ENCODE peak calls at places on chromosomes 11 and 22, in six cellular contexts. H is iPS DF 6.9; Z is cardiac muscle cell; L is CD8-positive, alpha-beta memory T cell; R is thyroid gland; B is colonic mucosa. W is an unnamed sample.
A peak's percentile ranks its signal among the peaks of the same experiment; 100 is the strongest.

GRCh38 chr11:67293090-67293489 is 4.0 kb downstream of the ANKRD13D start:
- DNase-seq in L (no peak), Z (peak; percentile 64), H (no peak), R (no peak), B (no peak), W (no peak)

GRCh38 chr11:84437129-84438123 is 1151.3 kb upstream of the CCDC90B start:
- DNase-seq in R (peak; percentile 67), B (peak; percentile 15), Z (no peak), L (no peak), H (peak; percentile 70), W (no peak)

GRCh38 chr11:33480636-33481035 is 220.0 kb downstream of the C11orf91 start:
- DNase-seq in B (no peak), R (no peak), Z (no peak), H (no peak), L (no peak), W (no peak)

GRCh38 chr11:67504023-67504949 is 877 bp downstream of the PITPNM1 start:
- DNase-seq in H (no peak), Z (peak; percentile 58), L (peak; percentile 62), B (no peak), R (peak; percentile 59), W (no peak)

GRCh38 chr11:17915500-17916143 is 97.2 kb downstream of the SERGEF start:
- DNase-seq in L (no peak), R (no peak), B (no peak), Z (no peak), H (no peak), W (no peak)

GRCh38 chr11:111450480-111451320 is 61.5 kb downstream of the BTG4 start:
- DNase-seq in Z (no peak), L (no peak), B (no peak), H (no peak), R (no peak), W (no peak)

GRCh38 chr11:116144387-116144958 is 628.3 kb downstream of the BUD13 start:
- DNase-seq in H (peak; percentile 7), Z (no peak), R (no peak), L (no peak), B (no peak), W (no peak)

GRCh38 chr11:34972892-34973291 is 56.5 kb downstream of the PDHX start:
- DNase-seq in Z (peak; percentile 25), B (no peak), H (no peak), R (no peak), L (no peak), W (no peak)

GRCh38 chr11:65500262-65501004 is 1.6 kb downstream of the MALAT1 start:
- DNase-seq in L (peak; percentile 20), B (peak; percentile 50), Z (peak; percentile 77), H (no peak), R (no peak), W (peak; percentile 64)

GRCh38 chr11:121237686-121238658 is 54.6 kb upstream of the SC5D start:
- DNase-seq in L (no peak), B (no peak), H (no peak), R (no peak), Z (peak; percentile 54), W (peak; percentile 34)

GRCh38 chr11:736431-736830 is 10.8 kb upstream of the TALDO1 start:
- DNase-seq in L (no peak), R (no peak), H (no peak), Z (no peak), B (no peak), W (no peak)

GRCh38 chr11:69253028-69253427 is 40.9 kb upstream of the MYEOV start:
- DNase-seq in B (no peak), L (no peak), H (no peak), R (no peak), Z (peak; percentile 43), W (no peak)

GRCh38 chr11:38865922-38866321 is 2267.9 kb upstream of the RAG2 start:
- DNase-seq in B (no peak), L (no peak), Z (no peak), R (no peak), H (no peak), W (no peak)

GRCh38 chr22:36971305-36971704 is 47.9 kb downstream of the TST start:
- DNase-seq in H (no peak), R (no peak), L (no peak), Z (no peak), B (no peak), W (peak; percentile 32)

GRCh38 chr11:32478277-32478731 is 43.0 kb upstream of the WT1 start:
- DNase-seq in B (no peak), L (no peak), H (no peak), Z (peak; percentile 95), R (no peak), W (peak; percentile 36)

GRCh38 chr11:35387341-35387982 is 31.9 kb downstream of the SLC1A2 start:
- DNase-seq in R (no peak), L (no peak), Z (no peak), H (no peak), B (no peak), W (no peak)

GRCh38 chr11:65887723-65888162 is 528 bp downstream of the FIBP start:
- DNase-seq in Z (no peak), H (no peak), L (no peak), R (no peak), B (no peak), W (no peak)

GRCh38 chr11:8168485-8169257 is at the start of gene RIC3:
- DNase-seq in H (peak; percentile 25), B (no peak), L (no peak), Z (no peak), R (peak; percentile 73), W (peak; percentile 40)

GRCh38 chr22:21624120-21624879 is 5.5 kb downstream of the YDJC start:
- DNase-seq in H (no peak), R (no peak), Z (peak; percentile 18), B (peak; percentile 41), L (peak; percentile 15), W (no peak)

GRCh38 chr11:111918390-111919256 is at the start of gene C11orf52:
- DNase-seq in L (no peak), H (peak; percentile 78), Z (peak; percentile 60), R (peak; percentile 94), B (peak; percentile 87), W (no peak)

GRCh38 chr11:75342231-75342918 is 9.1 kb downstream of the ARRB1 start:
- DNase-seq in H (no peak), Z (no peak), B (peak; percentile 38), R (no peak), L (no peak), W (no peak)
- H3K4me3 ChIP-seq in H (no peak overlapping the region), Z (no peak overlapping the region), B (no peak overlapping the region), R (no peak overlapping the region), L (no peak overlapping the region), W (no peak overlapping the region)

DNA sequence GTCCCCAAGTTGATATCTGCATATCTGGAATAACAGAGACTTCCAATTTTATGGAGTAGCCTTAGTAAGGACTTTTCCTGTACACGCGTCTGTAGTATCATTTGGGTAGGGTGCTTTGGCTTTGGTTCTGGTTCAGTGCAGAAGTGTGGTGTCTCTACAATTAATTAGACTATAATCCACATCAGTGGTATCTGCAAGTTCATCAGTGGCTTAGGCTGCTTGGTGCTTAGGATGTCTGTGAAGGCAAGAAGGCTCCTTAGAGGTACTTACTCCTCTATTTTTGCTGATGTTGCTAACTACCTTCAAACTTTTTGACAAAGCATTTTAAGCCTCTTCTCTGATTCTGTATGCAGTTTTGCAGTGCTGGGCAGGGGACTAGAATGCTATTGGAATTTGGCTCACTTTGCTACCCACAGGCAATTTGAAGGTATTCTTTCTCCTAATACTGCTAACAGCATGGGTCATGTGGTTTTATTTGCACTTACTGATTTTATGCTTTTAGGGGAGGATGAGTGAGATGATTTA is 49.4 kb downstream of the KCNQ1OT1 start:
- DNase-seq in H (no peak), L (no peak), R (no peak), Z (no peak), B (no peak), W (no peak)
- H3K9me3 ChIP-seq in H (peaks cover 20% of the 10 kb centered on the region), L (peaks cover 7% of the 10 kb centered on the region), R (no peaks in the 10 kb centered on the region), Z (no peaks in the 10 kb centered on the region), B (peaks cover 6% of the 10 kb centered on the region), W (no peaks in the 10 kb centered on the region)

GRCh38 chr11:126900349-126900748 is 100.2 kb downstream of the KIRREL3 start:
- DNase-seq in Z (no peak), H (no peak), R (no peak), L (no peak), B (no peak), W (no peak)

GRCh38 chr11:126898802-126899201 is 101.8 kb downstream of the KIRREL3 start:
- DNase-seq in R (no peak), Z (no peak), H (no peak), B (no peak), L (no peak), W (no peak)

GRCh38 chr11:126893796-126894195 is 106.8 kb downstream of the KIRREL3 start:
- DNase-seq in H (no peak), R (no peak), Z (no peak), B (no peak), L (no peak), W (no peak)

GRCh38 chr11:126892781-126893180 is 107.8 kb downstream of the KIRREL3 start:
- DNase-seq in Z (no peak), L (no peak), R (no peak), B (no peak), H (no peak), W (no peak)

GRCh38 chr11:126896025-126896424 is 104.5 kb downstream of the KIRREL3 start:
- DNase-seq in H (no peak), L (no peak), R (no peak), B (no peak), Z (no peak), W (no peak)
- H3K4me3 ChIP-seq in H (no peak overlapping the region), L (no peak overlapping the region), R (no peak overlapping the region), B (no peak overlapping the region), Z (no peak overlapping the region), W (no peak overlapping the region)

GRCh38 chr11:110011595-110011994 is 81.6 kb upstream of the ZC3H12C start:
- DNase-seq in B (no peak), Z (no peak), L (no peak), R (no peak), H (no peak), W (no peak)
- H3K9me3 ChIP-seq in B (no peaks in the 10 kb centered on the region), Z (no peaks in the 10 kb centered on the region), L (no peaks in the 10 kb centered on the region), R (no peaks in the 10 kb centered on the region), H (no peaks in the 10 kb centered on the region), W (no peaks in the 10 kb centered on the region)

GRCh38 chr11:73983764-73984543 is 1.3 kb upstream of the UCP2 start:
- DNase-seq in B (no peak), Z (no peak), R (no peak), L (no peak), H (no peak), W (no peak)
- H3K4me3 ChIP-seq in B (peak overlapping the region; percentile 53), Z (peak overlapping the region; percentile 45), R (no peak overlapping the region), L (peak overlapping the region; percentile 97), H (no peak overlapping the region), W (peak overlapping the region; percentile 47)

DNA sequence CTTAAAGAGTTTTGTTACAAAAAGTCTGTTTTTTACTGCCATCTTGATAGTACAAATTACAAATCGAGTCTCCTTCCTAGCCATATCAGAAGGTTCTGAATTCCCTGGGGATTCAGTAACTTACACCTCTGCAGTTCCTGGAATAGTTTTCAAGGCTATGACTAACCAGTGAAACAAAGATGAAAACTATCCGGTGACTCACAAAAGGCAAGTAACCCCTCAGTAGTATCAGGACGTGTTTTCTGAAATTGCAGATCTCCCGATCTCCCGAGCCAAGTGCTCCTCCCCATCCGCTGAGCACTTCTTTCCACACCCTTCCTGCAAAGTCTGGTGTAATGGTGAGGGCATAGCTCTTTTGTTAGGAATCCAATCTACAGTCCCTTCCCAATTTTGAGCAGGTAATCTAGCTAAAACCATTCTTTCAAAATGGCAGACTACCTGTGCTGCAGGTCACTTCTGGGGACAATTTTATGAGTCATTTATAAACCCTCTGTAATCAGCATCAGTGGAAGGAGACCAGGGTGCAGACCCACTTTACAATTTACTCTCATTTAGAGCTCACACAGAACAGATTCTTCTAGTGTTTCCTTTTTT is 7.7 kb downstream of the E2F8 start:
- DNase-seq in H (no peak), L (no peak), R (no peak), B (no peak), Z (peak; percentile 76), W (no peak)
- H3K9me3 ChIP-seq in H (no peaks in the 10 kb centered on the region), L (no peaks in the 10 kb centered on the region), R (no peaks in the 10 kb centered on the region), B (no peaks in the 10 kb centered on the region), Z (no peaks in the 10 kb centered on the region), W (no peaks in the 10 kb centered on the region)

W was measured in uterus.